ENCODE peak calls at places on chromosomes 3 and 15, in nine cellular contexts. One of them, this sample, is unnamed.

GRCh38 chr3:12512534-12513101 is 28.3 kb downstream of the TSEN2 start:
- DNase-seq in heart left ventricle: no peak
- DNase-seq in sigmoid colon: no peak
- DNase-seq in HCT116: no peak
- DNase-seq in tibial nerve: no peak
- DNase-seq in kidney epithelial cell: no peak
- DNase-seq in MM.1S: no peak
- DNase-seq in endothelial cell: no peak
- DNase-seq in foreskin keratinocyte: no peak
- DNase-seq in this sample: no peak

GRCh38 chr15:50321680-50322079 is 33.3 kb downstream of the GABPB1 start:
- DNase-seq in MM.1S: no peak
- DNase-seq in kidney epithelial cell: no peak
- DNase-seq in endothelial cell: no peak
- DNase-seq in HCT116: no peak
- DNase-seq in sigmoid colon: no peak
- DNase-seq in heart left ventricle: no peak
- DNase-seq in foreskin keratinocyte: no peak
- DNase-seq in tibial nerve: no peak
- DNase-seq in this sample: no peak

GRCh38 chr15:58115692-58116091 is 22.5 kb upstream of the AQP9 start:
- DNase-seq in kidney epithelial cell: no peak
- DNase-seq in tibial nerve: no peak
- DNase-seq in sigmoid colon: no peak
- DNase-seq in foreskin keratinocyte: peak; percentile 76
- DNase-seq in endothelial cell: no peak
- DNase-seq in HCT116: peak; percentile 2
- DNase-seq in heart left ventricle: no peak
- DNase-seq in MM.1S: no peak
- DNase-seq in this sample: no peak

GRCh38 chr3:186789554-186790260 is 6.3 kb downstream of the EIF4A2 start:
- DNase-seq in MM.1S: no peak
- DNase-seq in sigmoid colon: no peak
- DNase-seq in foreskin keratinocyte: no peak
- DNase-seq in HCT116: no peak
- DNase-seq in tibial nerve: no peak
- DNase-seq in endothelial cell: no peak
- DNase-seq in kidney epithelial cell: no peak
- DNase-seq in heart left ventricle: no peak
- DNase-seq in this sample: no peak

GRCh38 chr3:113912551-113913246 is 35.1 kb upstream of the ZDHHC23 start:
- DNase-seq in foreskin keratinocyte: peak; percentile 79
- DNase-seq in sigmoid colon: no peak
- DNase-seq in HCT116: peak; percentile 68
- DNase-seq in kidney epithelial cell: peak; percentile 53
- DNase-seq in heart left ventricle: no peak
- DNase-seq in MM.1S: peak; percentile 87
- DNase-seq in tibial nerve: no peak
- DNase-seq in endothelial cell: peak; percentile 10
- DNase-seq in this sample: peak; percentile 56

GRCh38 chr3:27971600-27971999 is 249.5 kb upstream of the EOMES start:
- DNase-seq in kidney epithelial cell: no peak
- DNase-seq in HCT116: no peak
- DNase-seq in tibial nerve: no peak
- DNase-seq in heart left ventricle: no peak
- DNase-seq in endothelial cell: no peak
- DNase-seq in sigmoid colon: no peak
- DNase-seq in MM.1S: no peak
- DNase-seq in foreskin keratinocyte: no peak
- DNase-seq in this sample: no peak

GRCh38 chr3:124092811-124093210 is 100.9 kb upstream of the ROPN1 start:
- DNase-seq in foreskin keratinocyte: no peak
- DNase-seq in heart left ventricle: no peak
- DNase-seq in HCT116: no peak
- DNase-seq in sigmoid colon: no peak
- DNase-seq in endothelial cell: no peak
- DNase-seq in kidney epithelial cell: no peak
- DNase-seq in MM.1S: no peak
- DNase-seq in tibial nerve: no peak
- DNase-seq in this sample: no peak

GRCh38 chr3:129890125-129890524 is 3.4 kb downstream of the TMCC1 start:
- DNase-seq in heart left ventricle: no peak
- DNase-seq in kidney epithelial cell: no peak
- DNase-seq in HCT116: no peak
- DNase-seq in foreskin keratinocyte: no peak
- DNase-seq in MM.1S: peak; percentile 89
- DNase-seq in sigmoid colon: no peak
- DNase-seq in endothelial cell: peak; percentile 12
- DNase-seq in tibial nerve: peak; percentile 10
- DNase-seq in this sample: no peak

GRCh38 chr3:87969620-87970019 is 89.2 kb downstream of the CGGBP1 start:
- DNase-seq in HCT116: no peak
- DNase-seq in MM.1S: no peak
- DNase-seq in tibial nerve: no peak
- DNase-seq in foreskin keratinocyte: no peak
- DNase-seq in endothelial cell: no peak
- DNase-seq in sigmoid colon: no peak
- DNase-seq in kidney epithelial cell: no peak
- DNase-seq in heart left ventricle: no peak
- DNase-seq in this sample: no peak

GRCh38 chr3:147943265-147943945 is 534.2 kb downstream of the ZIC1 start:
- DNase-seq in heart left ventricle: no peak
- DNase-seq in foreskin keratinocyte: peak; percentile 55
- DNase-seq in HCT116: peak; percentile 47
- DNase-seq in kidney epithelial cell: peak; percentile 75
- DNase-seq in endothelial cell: no peak
- DNase-seq in MM.1S: no peak
- DNase-seq in tibial nerve: no peak
- DNase-seq in sigmoid colon: no peak
- DNase-seq in this sample: no peak

GRCh38 chr3:163622384-163622783 is 1455.9 kb downstream of the SI start:
- DNase-seq in MM.1S: no peak
- DNase-seq in HCT116: peak; percentile 0
- DNase-seq in tibial nerve: no peak
- DNase-seq in foreskin keratinocyte: no peak
- DNase-seq in kidney epithelial cell: no peak
- DNase-seq in endothelial cell: peak; percentile 41
- DNase-seq in heart left ventricle: no peak
- DNase-seq in sigmoid colon: no peak
- DNase-seq in this sample: no peak

GRCh38 chr15:73940061-73940981 is 14.1 kb downstream of the LOXL1 start:
- DNase-seq in endothelial cell: no peak
- DNase-seq in kidney epithelial cell: no peak
- DNase-seq in heart left ventricle: no peak
- DNase-seq in foreskin keratinocyte: no peak
- DNase-seq in sigmoid colon: peak; percentile 43
- DNase-seq in tibial nerve: no peak
- DNase-seq in MM.1S: no peak
- DNase-seq in HCT116: no peak
- DNase-seq in this sample: no peak

GRCh38 chr3:187021748-187022402 is 91.5 kb downstream of the ST6GAL1 start:
- DNase-seq in sigmoid colon: no peak
- DNase-seq in kidney epithelial cell: no peak
- DNase-seq in MM.1S: no peak
- DNase-seq in endothelial cell: no peak
- DNase-seq in foreskin keratinocyte: no peak
- DNase-seq in tibial nerve: no peak
- DNase-seq in heart left ventricle: no peak
- DNase-seq in HCT116: no peak
- DNase-seq in this sample: peak; percentile 42

GRCh38 chr3:59306436-59306835 is 256.6 kb upstream of the CFAP20DC start:
- DNase-seq in MM.1S: no peak
- DNase-seq in endothelial cell: no peak
- DNase-seq in tibial nerve: no peak
- DNase-seq in kidney epithelial cell: no peak
- DNase-seq in heart left ventricle: no peak
- DNase-seq in foreskin keratinocyte: no peak
- DNase-seq in sigmoid colon: no peak
- DNase-seq in HCT116: no peak
- DNase-seq in this sample: no peak

GRCh38 chr3:111923095-111923771 is 55.6 kb upstream of the ABHD10 start:
- DNase-seq in heart left ventricle: no peak
- DNase-seq in kidney epithelial cell: no peak
- DNase-seq in foreskin keratinocyte: peak; percentile 82
- DNase-seq in endothelial cell: no peak
- DNase-seq in tibial nerve: no peak
- DNase-seq in HCT116: peak; percentile 87
- DNase-seq in MM.1S: no peak
- DNase-seq in sigmoid colon: no peak
- DNase-seq in this sample: no peak

GRCh38 chr3:5227812-5228211 is 40.3 kb downstream of the EDEM1 start:
- DNase-seq in tibial nerve: no peak
- DNase-seq in sigmoid colon: no peak
- DNase-seq in foreskin keratinocyte: no peak
- DNase-seq in heart left ventricle: no peak
- DNase-seq in MM.1S: no peak
- DNase-seq in endothelial cell: no peak
- DNase-seq in HCT116: no peak
- DNase-seq in kidney epithelial cell: no peak
- DNase-seq in this sample: no peak

GRCh38 chr3:136838641-136839555 is 20.0 kb downstream of the SLC35G2 start:
- DNase-seq in endothelial cell: no peak
- DNase-seq in heart left ventricle: no peak
- DNase-seq in sigmoid colon: no peak
- DNase-seq in MM.1S: no peak
- DNase-seq in HCT116: no peak
- DNase-seq in kidney epithelial cell: no peak
- DNase-seq in foreskin keratinocyte: peak; percentile 68
- DNase-seq in tibial nerve: no peak
- DNase-seq in this sample: no peak

GRCh38 chr15:72859757-72860145 is 76.2 kb upstream of the ADPGK start:
- DNase-seq in tibial nerve: no peak
- DNase-seq in kidney epithelial cell: no peak
- DNase-seq in MM.1S: no peak
- DNase-seq in foreskin keratinocyte: no peak
- DNase-seq in sigmoid colon: no peak
- DNase-seq in endothelial cell: no peak
- DNase-seq in heart left ventricle: no peak
- DNase-seq in HCT116: no peak
- DNase-seq in this sample: peak; percentile 2

GRCh38 chr15:45521596-45522167 is 873 bp downstream of the SLC30A4 start:
- DNase-seq in kidney epithelial cell: no peak
- DNase-seq in heart left ventricle: no peak
- DNase-seq in HCT116: no peak
- DNase-seq in foreskin keratinocyte: no peak
- DNase-seq in sigmoid colon: no peak
- DNase-seq in endothelial cell: no peak
- DNase-seq in MM.1S: peak; percentile 38
- DNase-seq in tibial nerve: peak; percentile 5
- DNase-seq in this sample: peak; percentile 38

DNA sequence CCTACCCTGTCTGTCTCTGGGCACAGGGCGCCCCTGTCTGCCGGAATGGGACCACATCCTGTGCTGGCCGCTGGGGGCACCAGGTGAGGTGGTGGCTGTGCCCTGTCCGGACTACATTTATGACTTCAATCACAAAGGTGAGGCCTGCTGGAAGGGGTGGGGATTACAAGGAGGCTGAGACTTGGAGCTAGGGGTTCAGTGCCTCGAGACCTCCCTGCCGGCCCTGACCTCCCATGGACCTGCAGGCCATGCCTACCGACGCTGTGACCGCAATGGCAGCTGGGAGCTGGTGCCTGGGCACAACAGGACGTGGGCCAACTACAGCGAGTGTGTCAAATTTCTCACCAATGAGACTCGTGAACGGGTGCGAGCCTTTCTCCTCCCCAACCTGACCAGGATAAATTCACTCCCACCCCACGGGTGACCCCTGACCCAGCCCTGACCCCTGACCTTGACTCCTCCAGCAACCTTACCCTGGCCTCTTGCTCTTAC is 20.4 kb downstream of the PTH1R start:
- DNase-seq in heart left ventricle: no peak
- DNase-seq in HCT116: no peak
- DNase-seq in foreskin keratinocyte: no peak
- DNase-seq in endothelial cell: no peak
- DNase-seq in tibial nerve: no peak
- DNase-seq in kidney epithelial cell: no peak
- DNase-seq in sigmoid colon: no peak
- DNase-seq in MM.1S: no peak
- DNase-seq in this sample: no peak
- TF ChIP-seq CTCF in heart left ventricle: no peak
- TF ChIP-seq CTCF in HCT116: peak; percentile 48
- TF ChIP-seq CTCF in foreskin keratinocyte: no peak
- TF ChIP-seq CTCF in endothelial cell: no peak
- TF ChIP-seq CTCF in tibial nerve: no peak
- TF ChIP-seq CTCF in kidney epithelial cell: peak; percentile 18
- TF ChIP-seq CTCF in sigmoid colon: no peak
- TF ChIP-seq CTCF in MM.1S: peak; percentile 35
- TF ChIP-seq CTCF in this sample: no peak

GRCh38 chr15:83971967-83972366 is 263.6 kb upstream of the GOLGA6L4 start:
- DNase-seq in foreskin keratinocyte: peak; percentile 48
- DNase-seq in endothelial cell: no peak
- DNase-seq in sigmoid colon: no peak
- DNase-seq in kidney epithelial cell: no peak
- DNase-seq in tibial nerve: no peak
- DNase-seq in heart left ventricle: no peak
- DNase-seq in MM.1S: no peak
- DNase-seq in HCT116: no peak
- DNase-seq in this sample: no peak

GRCh38 chr15:83973816-83974215 is 261.8 kb upstream of the GOLGA6L4 start:
- DNase-seq in MM.1S: no peak
- DNase-seq in tibial nerve: no peak
- DNase-seq in kidney epithelial cell: no peak
- DNase-seq in heart left ventricle: no peak
- DNase-seq in endothelial cell: no peak
- DNase-seq in sigmoid colon: no peak
- DNase-seq in HCT116: no peak
- DNase-seq in foreskin keratinocyte: no peak
- DNase-seq in this sample: peak; percentile 39

GRCh38 chr15:83970290-83970890 is 265.2 kb upstream of the GOLGA6L4 start:
- DNase-seq in HCT116: no peak
- DNase-seq in heart left ventricle: no peak
- DNase-seq in tibial nerve: peak; percentile 38
- DNase-seq in sigmoid colon: no peak
- DNase-seq in endothelial cell: no peak
- DNase-seq in kidney epithelial cell: no peak
- DNase-seq in MM.1S: no peak
- DNase-seq in foreskin keratinocyte: no peak
- DNase-seq in this sample: no peak
- TF ChIP-seq CTCF in HCT116: no peak
- TF ChIP-seq CTCF in heart left ventricle: no peak
- TF ChIP-seq CTCF in tibial nerve: no peak
- TF ChIP-seq CTCF in sigmoid colon: no peak
- TF ChIP-seq CTCF in endothelial cell: no peak
- TF ChIP-seq CTCF in kidney epithelial cell: no peak
- TF ChIP-seq CTCF in MM.1S: no peak
- TF ChIP-seq CTCF in foreskin keratinocyte: no peak
- TF ChIP-seq CTCF in this sample: no peak

GRCh38 chr3:192449036-192449435 is 278.3 kb downstream of the FGF12 start:
- DNase-seq in HCT116: no peak
- DNase-seq in endothelial cell: no peak
- DNase-seq in foreskin keratinocyte: no peak
- DNase-seq in sigmoid colon: no peak
- DNase-seq in MM.1S: no peak
- DNase-seq in heart left ventricle: no peak
- DNase-seq in tibial nerve: no peak
- DNase-seq in kidney epithelial cell: no peak
- DNase-seq in this sample: no peak
- TF ChIP-seq CTCF in HCT116: peak; percentile 54
- TF ChIP-seq CTCF in endothelial cell: no peak
- TF ChIP-seq CTCF in foreskin keratinocyte: peak; percentile 39
- TF ChIP-seq CTCF in sigmoid colon: no peak
- TF ChIP-seq CTCF in MM.1S: peak; percentile 45
- TF ChIP-seq CTCF in heart left ventricle: peak; percentile 13
- TF ChIP-seq CTCF in tibial nerve: no peak
- TF ChIP-seq CTCF in kidney epithelial cell: peak; percentile 42
- TF ChIP-seq CTCF in this sample: peak; percentile 28

GRCh38 chr3:64444619-64445317 is 219.5 kb upstream of the PRICKLE2 start:
- DNase-seq in kidney epithelial cell: no peak
- DNase-seq in endothelial cell: no peak
- DNase-seq in sigmoid colon: no peak
- DNase-seq in MM.1S: peak; percentile 7
- DNase-seq in heart left ventricle: no peak
- DNase-seq in tibial nerve: no peak
- DNase-seq in HCT116: no peak
- DNase-seq in foreskin keratinocyte: no peak
- DNase-seq in this sample: no peak
- TF ChIP-seq CTCF in kidney epithelial cell: peak; percentile 12
- TF ChIP-seq CTCF in endothelial cell: no peak
- TF ChIP-seq CTCF in sigmoid colon: no peak
- TF ChIP-seq CTCF in MM.1S: no peak
- TF ChIP-seq CTCF in heart left ventricle: no peak
- TF ChIP-seq CTCF in tibial nerve: no peak
- TF ChIP-seq CTCF in HCT116: no peak
- TF ChIP-seq CTCF in foreskin keratinocyte: no peak
- TF ChIP-seq CTCF in this sample: no peak

This sample was measured in GM10248.